ENCODE peak calls at places on chromosomes 11 and 22, in ten cellular contexts. Y is tibial nerve, D is A549, T is transverse colon, M is ovary, X is stomach, J is K562, P is suprapubic skin, C is H1, O is upper lobe of left lung. I is an unnamed sample.
A peak's percentile ranks its signal among the peaks of the same experiment; 100 is the strongest.

GRCh38 chr11:32809313-32809712 is 14.9 kb upstream of the CCDC73 start:
- DNase-seq in C (peak; percentile 83), D (peak; percentile 66), P (no peak), J (peak; percentile 73), M (peak; percentile 59), X (peak; percentile 73), Y (peak; percentile 38), T (peak; percentile 74), O (peak; percentile 80), I (peak; percentile 70)

GRCh38 chr11:126186708-126187481 is 24.6 kb downstream of the RPUSD4 start:
- DNase-seq in J (no peak), C (no peak), O (no peak), Y (no peak), T (no peak), M (no peak), P (no peak), D (no peak), X (no peak), I (no peak)

GRCh38 chr11:4769838-4770237 is at the start of gene OR51F1:
- DNase-seq in O (no peak), X (no peak), J (no peak), Y (no peak), T (no peak), M (no peak), C (no peak), D (no peak), P (no peak), I (no peak)

GRCh38 chr11:122646549-122647340 is 8.8 kb upstream of the UBASH3B start:
- DNase-seq in C (no peak), M (no peak), T (no peak), O (no peak), P (no peak), D (no peak), J (no peak), X (no peak), Y (no peak), I (no peak)

GRCh38 chr11:131079036-131079435 is 162.8 kb upstream of the SNX19 start:
- DNase-seq in Y (no peak), J (no peak), O (no peak), D (no peak), C (no peak), T (no peak), P (no peak), M (no peak), X (no peak), I (no peak)

GRCh38 chr11:47992959-47993820 is 12.8 kb downstream of the PTPRJ start:
- DNase-seq in T (peak; percentile 46), C (no peak), X (no peak), Y (no peak), J (peak; percentile 90), D (peak; percentile 72), P (no peak), O (peak; percentile 69), M (no peak), I (no peak)

GRCh38 chr11:36333897-36334296 is 37.8 kb downstream of the PRR5L start:
- DNase-seq in Y (no peak), C (no peak), O (no peak), X (no peak), J (peak; percentile 62), T (no peak), M (no peak), D (no peak), P (no peak), I (no peak)

GRCh38 chr11:75867778-75868374 is 52.9 kb downstream of the UVRAG start:
- DNase-seq in M (no peak), P (no peak), T (no peak), D (peak; percentile 43), O (no peak), C (no peak), Y (no peak), J (peak; percentile 66), X (peak; percentile 41), I (no peak)

GRCh38 chr11:84498016-84498415 is 1129.1 kb downstream of the DLG2 start:
- DNase-seq in O (no peak), T (no peak), J (no peak), P (no peak), Y (no peak), X (no peak), C (no peak), M (no peak), D (no peak), I (no peak)

DNA sequence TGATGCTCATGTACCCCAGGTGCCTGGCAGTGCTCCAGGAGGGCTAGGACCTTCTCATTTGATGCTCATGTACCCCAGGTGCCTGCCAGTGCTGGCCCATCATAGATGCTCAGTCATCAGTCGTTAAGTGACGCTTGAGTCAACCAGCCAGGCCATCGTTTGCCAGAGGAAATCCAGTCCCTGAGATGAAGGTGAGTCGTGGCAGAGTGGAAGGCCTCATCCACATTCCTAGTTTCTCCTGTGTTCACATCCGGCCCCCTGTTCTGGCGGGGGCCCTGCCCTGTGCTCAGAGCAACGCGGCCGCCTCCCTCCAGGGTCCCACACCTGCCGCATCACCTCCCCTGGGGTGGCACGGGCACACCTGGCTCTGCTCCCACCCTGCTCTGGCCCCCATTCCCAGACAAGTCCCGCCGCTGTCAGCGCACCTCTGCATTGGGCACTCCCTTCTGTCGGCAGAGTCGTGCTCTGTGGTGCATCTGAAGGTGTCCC is 279.9 kb downstream of the BRD1 start:
- DNase-seq in P (peak; percentile 52), O (peak; percentile 11), T (no peak), Y (no peak), J (no peak), M (no peak), C (no peak), X (no peak), D (no peak), I (peak; percentile 46)
- TF ChIP-seq EP300 in P (no peak), O (no peak), T (no peak), Y (no peak), J (no peak), M (no peak), C (no peak), X (no peak), D (no peak), I (no peak)

GRCh38 chr11:128501576-128502549 is 85.5 kb downstream of the ETS1 start:
- DNase-seq in M (no peak), C (no peak), P (no peak), D (no peak), Y (no peak), T (no peak), J (no peak), X (no peak), O (no peak), I (no peak)
- TF ChIP-seq EP300 in M (no peak), C (no peak), P (no peak), D (no peak), Y (no peak), T (no peak), J (no peak), X (no peak), O (no peak), I (no peak)

GRCh38 chr11:68279676-68280075 is 7.9 kb upstream of the C11orf24 start:
- DNase-seq in J (no peak), O (no peak), X (no peak), D (no peak), P (no peak), Y (no peak), M (no peak), T (no peak), C (no peak), I (no peak)

GRCh38 chr11:68282861-68283230 is 11.1 kb upstream of the C11orf24 start:
- DNase-seq in C (no peak), P (no peak), Y (no peak), M (no peak), J (no peak), D (no peak), O (no peak), T (no peak), X (no peak), I (no peak)

GRCh38 chr11:68276864-68277263 is 5.1 kb upstream of the C11orf24 start:
- DNase-seq in J (no peak), M (no peak), T (no peak), Y (no peak), O (no peak), D (no peak), X (no peak), C (no peak), P (no peak), I (no peak)

GRCh38 chr11:68287419-68287818 is 15.6 kb upstream of the C11orf24 start:
- DNase-seq in T (no peak), P (no peak), J (no peak), M (no peak), D (no peak), Y (no peak), C (no peak), O (no peak), X (no peak), I (no peak)

DNA sequence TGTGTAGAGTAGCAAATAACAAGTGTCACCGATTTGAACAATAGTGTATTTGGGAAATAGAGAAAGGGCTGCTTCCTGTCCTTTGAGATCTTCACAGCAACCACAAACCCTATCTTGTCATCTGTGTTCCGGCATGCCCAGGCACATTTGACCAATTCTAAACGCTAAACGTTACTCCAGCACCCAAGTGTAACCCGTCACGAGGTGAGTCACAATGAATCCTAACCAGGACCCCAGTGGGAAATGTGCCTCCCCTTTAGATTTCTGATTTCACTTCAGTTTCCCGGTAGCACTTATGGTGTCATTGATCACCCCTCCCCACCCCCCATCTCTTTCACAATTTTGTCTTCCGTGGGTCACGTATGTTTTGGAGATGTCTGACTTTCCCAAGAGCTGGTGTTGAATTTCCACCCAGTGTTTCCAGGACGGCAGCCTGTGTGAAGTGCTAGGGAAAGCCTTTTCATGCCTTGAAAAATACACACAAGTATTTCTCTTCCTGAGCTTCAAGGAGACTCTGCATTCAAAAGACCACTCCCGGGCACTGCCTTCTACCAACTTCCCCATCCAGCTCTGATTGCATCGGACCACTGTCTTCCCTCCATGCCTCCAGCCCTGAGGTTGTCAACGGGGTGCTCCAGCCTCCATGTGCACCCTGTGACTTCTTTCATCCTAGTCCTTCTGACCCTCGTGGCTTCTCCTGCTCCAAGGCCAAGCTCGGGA is 10.5 kb upstream of the C11orf24 start:
- DNase-seq in C (no peak), M (no peak), D (no peak), P (no peak), J (peak; percentile 49), T (no peak), Y (no peak), O (no peak), X (no peak), I (no peak)
- TF ChIP-seq EP300 in C (no peak), M (no peak), D (no peak), P (no peak), J (peak; percentile 10), T (no peak), Y (no peak), O (no peak), X (no peak), I (no peak)

GRCh38 chr11:6315811-6316425 is 4.4 kb downstream of the CAVIN3 start:
- DNase-seq in O (peak; percentile 66), X (peak; percentile 63), Y (peak; percentile 35), D (peak; percentile 82), P (no peak), J (peak; percentile 71), C (peak; percentile 65), M (peak; percentile 67), T (peak; percentile 45), I (peak; percentile 83)
- TF ChIP-seq EP300 in O (no peak), X (no peak), Y (no peak), D (no peak), P (no peak), J (no peak), C (no peak), M (no peak), T (no peak), I (no peak)

GRCh38 chr11:124769804-124770774 is 8.0 kb upstream of the ESAM start:
- DNase-seq in J (peak; percentile 50), D (no peak), M (no peak), O (no peak), X (no peak), Y (no peak), P (no peak), C (no peak), T (no peak), I (no peak)
- TF ChIP-seq EP300 in J (no peak), D (no peak), M (no peak), O (no peak), X (no peak), Y (no peak), P (no peak), C (no peak), T (no peak), I (no peak)

GRCh38 chr11:108115495-108116140 is 5.7 kb upstream of the ACAT1 start:
- DNase-seq in O (peak; percentile 80), P (peak; percentile 86), C (peak; percentile 45), T (peak; percentile 73), J (no peak), Y (peak; percentile 86), M (peak; percentile 91), X (peak; percentile 91), D (peak; percentile 24), I (peak; percentile 94)
- TF ChIP-seq EP300 in O (no peak), P (no peak), C (no peak), T (peak; percentile 17), J (no peak), Y (no peak), M (no peak), X (no peak), D (no peak), I (no peak)

I was measured in sigmoid colon.